ENCODE peak calls at places on chromosomes 12 and 14, in five cellular contexts. One of them, this sample, is unnamed. For H3K4me1, the result is how much of the 10 kb centered on the place peaks cover.

GRCh38 chr14:56378474-56378873 is 201.1 kb upstream of the TMEM260 start:
- DNase-seq in mammary epithelial cell: peak
- DNase-seq in mucosa of descending colon: no peak
- DNase-seq in RWPE2: no peak
- DNase-seq in IMR-90: peak
- DNase-seq in this sample: no peak

GRCh38 chr12:108641446-108642268 is 8.0 kb upstream of the SELPLG start:
- DNase-seq in mammary epithelial cell: no peak
- DNase-seq in mucosa of descending colon: no peak
- DNase-seq in RWPE2: no peak
- DNase-seq in IMR-90: no peak
- DNase-seq in this sample: no peak

GRCh38 chr14:83356080-83356479 is 1822.4 kb upstream of the SEL1L start:
- DNase-seq in mammary epithelial cell: no peak
- DNase-seq in mucosa of descending colon: no peak
- DNase-seq in RWPE2: no peak
- DNase-seq in IMR-90: no peak
- DNase-seq in this sample: no peak

GRCh38 chr12:44317651-44318126 is 481.8 kb downstream of the TMEM117 start:
- DNase-seq in mammary epithelial cell: no peak
- DNase-seq in mucosa of descending colon: no peak
- DNase-seq in RWPE2: no peak
- DNase-seq in IMR-90: peak
- DNase-seq in this sample: no peak

GRCh38 chr12:64219135-64219534 is 3.0 kb downstream of the KICS2 start:
- DNase-seq in mammary epithelial cell: no peak
- DNase-seq in mucosa of descending colon: no peak
- DNase-seq in RWPE2: no peak
- DNase-seq in IMR-90: no peak
- DNase-seq in this sample: no peak

GRCh38 chr12:105922670-105923102 is 216.1 kb downstream of the NUAK1 start:
- DNase-seq in mammary epithelial cell: peak
- DNase-seq in mucosa of descending colon: no peak
- DNase-seq in RWPE2: no peak
- DNase-seq in IMR-90: peak
- DNase-seq in this sample: no peak

GRCh38 chr12:57146925-57147640 is at the start of gene LRP1-AS:
- DNase-seq in mammary epithelial cell: no peak
- DNase-seq in mucosa of descending colon: peak
- DNase-seq in RWPE2: no peak
- DNase-seq in IMR-90: no peak
- DNase-seq in this sample: peak

GRCh38 chr12:47767197-47767724 is 5.8 kb upstream of the SLC48A1 start:
- DNase-seq in mammary epithelial cell: no peak
- DNase-seq in mucosa of descending colon: peak
- DNase-seq in RWPE2: no peak
- DNase-seq in IMR-90: peak
- DNase-seq in this sample: peak

GRCh38 chr12:70444903-70445302 is 78.8 kb downstream of the KCNMB4 start:
- DNase-seq in mammary epithelial cell: no peak
- DNase-seq in mucosa of descending colon: no peak
- DNase-seq in RWPE2: no peak
- DNase-seq in IMR-90: no peak
- DNase-seq in this sample: peak

GRCh38 chr14:99574099-99574880 is 29.7 kb downstream of the CCDC85C start:
- DNase-seq in mammary epithelial cell: no peak
- DNase-seq in mucosa of descending colon: peak
- DNase-seq in RWPE2: no peak
- DNase-seq in IMR-90: peak
- DNase-seq in this sample: peak

GRCh38 chr12:65881965-65882413 is 57.7 kb downstream of the HMGA2 start:
- DNase-seq in mammary epithelial cell: no peak
- DNase-seq in mucosa of descending colon: no peak
- DNase-seq in RWPE2: no peak
- DNase-seq in IMR-90: peak
- DNase-seq in this sample: no peak

GRCh38 chr12:122032570-122032969 is 10.9 kb downstream of the BCL7A start:
- DNase-seq in mammary epithelial cell: no peak
- DNase-seq in mucosa of descending colon: no peak
- DNase-seq in RWPE2: no peak
- DNase-seq in IMR-90: no peak
- DNase-seq in this sample: no peak

GRCh38 chr12:122029620-122030426 is 8.1 kb downstream of the BCL7A start:
- DNase-seq in mammary epithelial cell: peak
- DNase-seq in mucosa of descending colon: no peak
- DNase-seq in RWPE2: no peak
- DNase-seq in IMR-90: no peak
- DNase-seq in this sample: no peak

GRCh38 chr12:122028601-122029560 is 7.2 kb downstream of the BCL7A start:
- DNase-seq in mammary epithelial cell: peak
- DNase-seq in mucosa of descending colon: no peak
- DNase-seq in RWPE2: no peak
- DNase-seq in IMR-90: no peak
- DNase-seq in this sample: no peak

GRCh38 chr12:122030427-122030825 is 8.7 kb downstream of the BCL7A start:
- DNase-seq in mammary epithelial cell: no peak
- DNase-seq in mucosa of descending colon: no peak
- DNase-seq in RWPE2: no peak
- DNase-seq in IMR-90: no peak
- DNase-seq in this sample: no peak

DNA sequence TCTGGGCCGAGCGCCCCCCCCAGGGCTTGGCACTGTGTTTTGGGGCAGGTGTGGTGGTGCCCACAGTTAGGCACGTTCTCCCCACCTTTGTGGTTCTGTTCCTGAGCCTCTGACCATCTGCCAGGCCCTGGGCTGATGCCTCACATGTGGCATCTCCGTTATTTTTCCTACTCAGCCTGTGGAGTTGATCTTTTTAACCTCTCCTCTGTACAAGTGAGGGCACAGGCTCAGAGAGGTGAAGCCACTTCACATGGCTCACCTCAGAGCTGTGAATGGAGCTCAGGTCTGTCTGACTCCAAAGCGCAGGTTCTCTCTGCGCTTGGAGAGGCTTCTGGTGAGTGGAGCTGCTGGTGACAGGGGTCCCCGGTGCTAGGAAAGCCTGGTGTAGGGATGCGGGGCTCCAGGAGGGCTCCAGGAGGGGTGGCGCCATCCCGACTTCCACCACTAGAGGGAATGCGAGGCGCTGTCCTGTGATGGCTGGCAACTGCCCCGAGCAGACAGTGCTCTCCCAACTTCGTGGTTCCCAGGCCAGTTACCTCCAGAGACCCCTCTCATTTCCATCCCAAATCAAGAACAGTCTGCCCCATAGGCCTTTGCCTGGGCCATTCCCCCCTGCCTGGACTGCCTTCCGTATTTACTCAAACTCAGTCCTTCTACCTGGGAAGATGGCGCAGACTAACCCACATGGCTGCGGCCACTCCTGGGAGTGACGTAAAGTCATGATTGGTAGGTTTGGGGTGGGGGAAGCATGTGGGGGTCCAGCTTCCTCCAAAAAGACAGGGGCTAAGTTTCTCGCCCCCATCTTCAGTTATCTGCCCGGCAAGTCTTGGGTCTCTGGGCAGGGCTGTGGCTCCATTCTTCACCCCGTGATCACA is 9.9 kb downstream of the BCL7A start:
- DNase-seq in mammary epithelial cell: no peak
- DNase-seq in mucosa of descending colon: peak
- DNase-seq in RWPE2: no peak
- DNase-seq in IMR-90: no peak
- DNase-seq in this sample: peak
- H3K4me1 ChIP-seq in mammary epithelial cell: half or more
- H3K4me1 ChIP-seq in mucosa of descending colon: under half
- H3K4me1 ChIP-seq in RWPE2: under half
- H3K4me1 ChIP-seq in IMR-90: under half
- H3K4me1 ChIP-seq in this sample: under half

DNA sequence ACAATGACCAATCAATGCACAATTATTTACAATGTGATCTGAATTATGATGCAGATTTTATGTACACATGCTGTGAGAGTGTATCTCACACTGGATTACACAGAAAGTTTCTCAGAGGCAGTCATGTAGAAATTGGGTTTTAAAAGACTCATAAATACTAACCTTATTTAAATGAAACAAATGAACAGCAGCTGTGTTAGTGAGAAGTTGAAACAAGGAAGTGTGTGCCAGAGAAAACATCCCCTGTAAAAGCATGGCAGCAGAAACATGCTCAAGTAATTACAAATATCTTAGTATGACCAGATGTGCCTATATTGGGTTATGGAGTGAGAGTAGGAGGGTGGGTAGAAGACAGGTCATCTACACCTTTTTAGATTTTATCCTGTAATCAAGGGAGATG is 723.7 kb downstream of the C12orf50 start:
- DNase-seq in mammary epithelial cell: no peak
- DNase-seq in mucosa of descending colon: no peak
- DNase-seq in RWPE2: no peak
- DNase-seq in IMR-90: peak
- DNase-seq in this sample: no peak
- H3K4me3 ChIP-seq in mammary epithelial cell: no peak
- H3K4me3 ChIP-seq in mucosa of descending colon: no peak
- H3K4me3 ChIP-seq in RWPE2: no peak
- H3K4me3 ChIP-seq in IMR-90: no peak
- H3K4me3 ChIP-seq in this sample: no peak

DNA sequence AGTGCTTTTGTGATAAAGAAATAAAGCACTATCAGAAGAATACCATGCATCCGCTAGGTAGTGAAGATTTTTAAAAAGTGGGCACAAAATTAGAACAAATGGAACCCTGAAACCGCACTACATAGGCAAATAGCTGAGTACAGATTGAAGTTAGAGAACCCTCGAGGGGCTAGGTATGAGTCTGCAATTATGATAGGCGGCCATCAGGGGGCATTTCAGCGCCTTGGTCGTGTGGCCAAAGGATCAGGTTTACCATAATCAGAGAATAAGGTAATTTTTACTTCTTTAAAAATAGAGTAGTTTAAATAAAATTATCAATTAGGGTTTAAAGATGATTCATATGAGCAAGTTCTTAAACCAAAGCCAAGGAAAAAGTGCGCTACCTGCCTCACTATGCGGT is 129.8 kb downstream of the TMX1 start:
- DNase-seq in mammary epithelial cell: no peak
- DNase-seq in mucosa of descending colon: no peak
- DNase-seq in RWPE2: no peak
- DNase-seq in IMR-90: no peak
- DNase-seq in this sample: no peak
- TF ChIP-seq CTCF in mammary epithelial cell: peak
- TF ChIP-seq CTCF in mucosa of descending colon: peak
- TF ChIP-seq CTCF in RWPE2: peak
- TF ChIP-seq CTCF in IMR-90: no peak
- TF ChIP-seq CTCF in this sample: no peak

GRCh38 chr14:21105095-21105494 is 4.2 kb downstream of the TMEM253 start:
- DNase-seq in mammary epithelial cell: no peak
- DNase-seq in mucosa of descending colon: no peak
- DNase-seq in RWPE2: no peak
- DNase-seq in IMR-90: no peak
- DNase-seq in this sample: no peak
- H3K4me1 ChIP-seq in mammary epithelial cell: half or more
- H3K4me1 ChIP-seq in mucosa of descending colon: half or more
- H3K4me1 ChIP-seq in RWPE2: under half
- H3K4me1 ChIP-seq in IMR-90: under half
- H3K4me1 ChIP-seq in this sample: under half

DNA sequence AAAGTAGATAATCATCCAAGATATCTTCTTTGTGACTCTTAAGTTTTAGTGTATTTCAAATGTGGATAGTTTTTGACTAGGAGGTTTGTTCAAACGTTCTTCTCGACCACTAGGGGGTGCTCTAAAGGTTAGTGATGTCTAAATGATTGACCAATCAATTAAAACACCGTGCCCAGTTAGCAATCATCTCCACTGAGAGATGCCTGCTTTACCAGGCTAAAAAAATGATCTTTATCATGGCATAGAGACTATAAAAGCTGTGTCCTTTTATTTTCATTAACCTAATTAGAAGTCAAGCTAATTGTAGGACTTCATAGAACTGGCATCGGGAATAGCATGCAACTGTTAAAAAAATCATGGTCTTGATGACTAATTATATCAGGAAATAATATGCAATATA is 153.9 kb downstream of the PRKCH start:
- DNase-seq in mammary epithelial cell: peak
- DNase-seq in mucosa of descending colon: peak
- DNase-seq in RWPE2: no peak
- DNase-seq in IMR-90: peak
- DNase-seq in this sample: peak
- H3K4me3 ChIP-seq in mammary epithelial cell: no peak
- H3K4me3 ChIP-seq in mucosa of descending colon: no peak
- H3K4me3 ChIP-seq in RWPE2: no peak
- H3K4me3 ChIP-seq in IMR-90: no peak
- H3K4me3 ChIP-seq in this sample: no peak

DNA sequence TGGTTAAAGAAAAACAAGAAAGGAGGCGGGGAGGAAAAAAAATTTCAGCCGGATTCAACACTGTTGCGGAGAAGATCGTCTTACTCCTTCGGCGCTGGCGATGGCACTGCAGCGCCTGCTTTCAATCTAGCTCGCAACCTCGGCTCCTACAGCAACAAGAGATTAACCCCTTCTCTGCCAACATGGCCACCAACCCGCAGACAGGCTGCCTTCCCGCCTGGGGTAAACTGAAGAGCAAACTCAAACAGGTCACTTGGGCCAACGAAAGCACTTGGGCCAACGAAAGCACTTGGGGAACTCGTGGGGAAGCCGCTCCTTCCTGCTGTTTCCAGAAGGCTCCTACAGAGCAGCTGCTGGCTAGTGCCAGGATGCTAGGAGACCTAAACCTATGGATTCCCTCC is 73.7 kb downstream of the CIT start:
- DNase-seq in mammary epithelial cell: no peak
- DNase-seq in mucosa of descending colon: no peak
- DNase-seq in RWPE2: no peak
- DNase-seq in IMR-90: peak
- DNase-seq in this sample: no peak
- TF ChIP-seq CTCF in mammary epithelial cell: no peak
- TF ChIP-seq CTCF in mucosa of descending colon: no peak
- TF ChIP-seq CTCF in RWPE2: no peak
- TF ChIP-seq CTCF in IMR-90: no peak
- TF ChIP-seq CTCF in this sample: no peak

GRCh38 chr12:54280401-54281260 is at the start of gene HNRNPA1:
- DNase-seq in mammary epithelial cell: peak
- DNase-seq in mucosa of descending colon: peak
- DNase-seq in RWPE2: peak
- DNase-seq in IMR-90: peak
- DNase-seq in this sample: peak
- H3K4me1 ChIP-seq in mammary epithelial cell: under half
- H3K4me1 ChIP-seq in mucosa of descending colon: half or more
- H3K4me1 ChIP-seq in RWPE2: under half
- H3K4me1 ChIP-seq in IMR-90: under half
- H3K4me1 ChIP-seq in this sample: under half

GRCh38 chr12:128820723-128821432 is 2.9 kb downstream of the SLC15A4 start:
- DNase-seq in mammary epithelial cell: no peak
- DNase-seq in mucosa of descending colon: peak
- DNase-seq in RWPE2: no peak
- DNase-seq in IMR-90: no peak
- DNase-seq in this sample: no peak
- H3K4me3 ChIP-seq in mammary epithelial cell: no peak
- H3K4me3 ChIP-seq in mucosa of descending colon: no peak
- H3K4me3 ChIP-seq in RWPE2: no peak
- H3K4me3 ChIP-seq in IMR-90: no peak
- H3K4me3 ChIP-seq in this sample: no peak